ENCODE peak calls at places on chromosomes 12 and 14, in five cellular contexts. I is NCI-H524, O is T follicular helper cell, P is K562, B is HuH-7.5. W is an unnamed sample.

GRCh38 chr12:104460973-104461693 is 4.4 kb downstream of the CHST11 start:
- DNase-seq in O (no peak), P (peak), I (no peak), B (no peak), W (no peak)

GRCh38 chr12:53952871-53953734 is 1.6 kb upstream of the HOXC12 start:
- DNase-seq in I (no peak), P (no peak), O (no peak), B (peak), W (no peak)

GRCh38 chr12:108367436-108367835 is 28.3 kb upstream of the CMKLR1 start:
- DNase-seq in I (no peak), B (no peak), P (no peak), O (no peak), W (no peak)

GRCh38 chr12:115998789-115999478 is 278.6 kb downstream of the MED13L start:
- DNase-seq in B (no peak), P (no peak), I (no peak), O (no peak), W (no peak)

GRCh38 chr12:105329926-105330282 is 587 bp upstream of the C12orf75 start:
- DNase-seq in I (no peak), B (no peak), P (no peak), O (no peak), W (no peak)

GRCh38 chr14:102898776-102899515 is 23.5 kb upstream of the AMN start:
- DNase-seq in O (no peak), P (no peak), B (no peak), I (no peak), W (no peak)

GRCh38 chr14:104388011-104388521 is 191.5 kb upstream of the C14orf180 start:
- DNase-seq in I (no peak), P (no peak), B (no peak), O (no peak), W (no peak)

GRCh38 chr12:4809449-4810218 is 89.4 kb downstream of the GALNT8 start:
- DNase-seq in B (no peak), I (no peak), P (no peak), O (no peak), W (no peak)

GRCh38 chr12:20527396-20528154 is 159.2 kb downstream of the PDE3A start:
- DNase-seq in I (no peak), P (no peak), B (no peak), O (no peak), W (peak)

GRCh38 chr12:14239350-14239934 is 126.0 kb upstream of the ATF7IP start:
- DNase-seq in B (peak), O (no peak), P (no peak), I (no peak), W (no peak)

GRCh38 chr12:40917561-40917960 is 225.3 kb downstream of the CNTN1 start:
- DNase-seq in O (no peak), I (no peak), P (no peak), B (no peak), W (no peak)

GRCh38 chr12:111366583-111366982 is 2.3 kb downstream of the PHETA1 start:
- DNase-seq in I (no peak), O (no peak), P (no peak), B (no peak), W (no peak)

GRCh38 chr12:55712700-55713415 is 3.0 kb upstream of the BLOC1S1 start:
- DNase-seq in O (no peak), B (no peak), I (no peak), P (no peak), W (no peak)

GRCh38 chr14:25431211-25432076 is 381.5 kb upstream of the STXBP6 start:
- DNase-seq in O (no peak), P (peak), I (peak), B (peak), W (no peak)

GRCh38 chr12:102438047-102438822 is 42.1 kb downstream of the IGF1 start:
- DNase-seq in O (no peak), B (no peak), I (no peak), P (peak), W (no peak)

GRCh38 chr12:25130741-25131188 is 64.2 kb downstream of the DNAI7 start:
- DNase-seq in I (no peak), O (no peak), B (no peak), P (peak), W (peak)

GRCh38 chr12:6336859-6337744 is 4.8 kb downstream of the TNFRSF1A start:
- DNase-seq in P (peak), O (peak), B (no peak), I (no peak), W (no peak)

GRCh38 chr14:95300697-95301526 is 18.8 kb downstream of the CLMN start:
- DNase-seq in P (no peak), B (no peak), I (no peak), O (no peak), W (no peak)